ENCODE peak calls at places on chromosomes 3 and 15, in ten cellular contexts. U, P, O, K, Y, D, C, F, H and J are unnamed samples.

GRCh38 chr15:65212097-65212496 is 824 bp upstream of the CILP start:
- DNase-seq in K (no peak), U (no peak), P (no peak), Y (no peak), H (peak; percentile 49), C (no peak), O (no peak), D (no peak), F (no peak), J (peak; percentile 76)

GRCh38 chr3:58034738-58035511 is 26.7 kb downstream of the FLNB start:
- DNase-seq in Y (no peak), O (no peak), C (no peak), H (peak; percentile 60), F (no peak), K (no peak), D (no peak), P (no peak), U (no peak), J (peak; percentile 86)

GRCh38 chr3:42802876-42803799 is 1.2 kb downstream of the HIGD1A start:
- DNase-seq in D (peak; percentile 16), H (no peak), C (no peak), Y (no peak), K (no peak), F (peak; percentile 15), U (no peak), O (peak; percentile 28), P (no peak), J (no peak)

GRCh38 chr15:81229596-81229995 is 32.9 kb downstream of the IL16 start:
- DNase-seq in Y (no peak), F (peak; percentile 20), C (no peak), P (no peak), U (peak; percentile 25), O (no peak), D (no peak), K (no peak), H (no peak), J (no peak)

GRCh38 chr15:50112488-50113186 is 6.4 kb downstream of the ATP8B4 start:
- DNase-seq in O (no peak), U (no peak), D (no peak), H (no peak), K (no peak), Y (no peak), C (no peak), P (no peak), F (no peak), J (no peak)

GRCh38 chr3:10430805-10431204 is 74.6 kb downstream of the ATP2B2 start:
- DNase-seq in D (no peak), K (no peak), Y (no peak), F (no peak), P (no peak), C (no peak), U (no peak), O (no peak), H (no peak), J (no peak)

GRCh38 chr3:97575742-97576141 is 188.8 kb upstream of the ARL6 start:
- DNase-seq in U (no peak), D (no peak), Y (no peak), F (no peak), C (no peak), P (no peak), K (no peak), H (no peak), O (no peak), J (no peak)

GRCh38 chr3:183664913-183665381 is 29.5 kb downstream of the KLHL24 start:
- DNase-seq in K (no peak), O (peak; percentile 88), H (no peak), F (peak; percentile 89), Y (no peak), C (peak; percentile 80), P (no peak), D (no peak), U (no peak), J (no peak)

GRCh38 chr3:135918600-135918999 is 46.9 kb upstream of the PPP2R3A start:
- DNase-seq in H (no peak), F (peak; percentile 69), P (peak; percentile 24), K (no peak), D (no peak), C (no peak), O (peak; percentile 76), Y (no peak), U (no peak), J (no peak)

GRCh38 chr3:60497922-60498321 is 753.3 kb downstream of the FHIT start:
- DNase-seq in Y (no peak), U (no peak), F (peak; percentile 0), P (no peak), H (no peak), D (no peak), K (peak; percentile 7), C (no peak), O (no peak), J (no peak)

GRCh38 chr15:33402640-33403039 is 91.9 kb downstream of the RYR3 start:
- DNase-seq in K (no peak), D (no peak), C (no peak), O (no peak), F (no peak), H (no peak), P (no peak), U (no peak), Y (no peak), J (no peak)

GRCh38 chr3:46966811-46967210 is 9.7 kb downstream of the CCDC12 start:
- DNase-seq in P (no peak), U (no peak), H (peak; percentile 77), K (no peak), C (no peak), D (no peak), F (no peak), O (no peak), Y (no peak), J (no peak)
- TF ChIP-seq CTCF in P (no peak), U (no peak), H (peak; percentile 15), K (no peak), C (no peak), D (no peak), F (no peak), O (no peak), Y (no peak), J (no peak)

DNA sequence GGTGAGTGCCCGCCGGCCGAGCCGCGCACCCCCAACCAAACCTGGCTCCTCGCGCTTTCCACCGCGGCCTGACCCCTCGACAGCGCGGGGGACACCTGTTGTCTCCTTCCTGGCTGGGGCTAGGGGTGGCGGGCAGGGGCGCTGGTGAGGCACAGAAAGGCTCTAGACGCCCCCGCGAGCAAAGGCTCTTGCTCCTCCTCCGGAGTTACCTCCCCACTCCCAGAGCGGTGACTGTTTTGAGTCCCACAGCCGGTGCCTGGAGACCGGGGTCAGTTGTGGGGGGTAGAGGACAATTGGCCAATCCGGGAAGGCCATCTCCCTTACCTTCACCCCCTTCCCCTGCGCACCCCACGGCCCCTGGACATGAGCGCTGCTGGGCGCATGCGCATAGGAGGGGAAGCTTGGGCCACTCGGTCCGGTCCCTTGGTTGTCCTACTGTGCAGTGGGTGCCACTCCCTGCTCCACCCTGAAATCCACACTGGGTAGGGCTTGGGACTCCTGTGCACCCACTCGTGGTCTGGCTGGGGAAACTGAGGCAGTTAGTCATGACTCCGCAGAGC is 554 bp downstream of the CHST13 start:
- DNase-seq in K (no peak), C (no peak), U (no peak), F (no peak), D (no peak), H (no peak), Y (no peak), P (no peak), O (no peak), J (no peak)
- TF ChIP-seq CTCF in K (no peak), C (no peak), U (no peak), F (no peak), D (no peak), H (peak; percentile 30), Y (no peak), P (no peak), O (no peak), J (no peak)

GRCh38 chr3:14376348-14377043 is 25.9 kb upstream of the SLC6A6 start:
- DNase-seq in F (no peak), H (no peak), K (peak; percentile 47), C (no peak), Y (no peak), D (no peak), O (no peak), P (no peak), U (no peak), J (no peak)

GRCh38 chr3:14377044-14377837 is 25.2 kb upstream of the SLC6A6 start:
- DNase-seq in O (no peak), K (no peak), P (no peak), F (no peak), U (no peak), D (no peak), H (no peak), Y (no peak), C (no peak), J (no peak)

GRCh38 chr3:14373753-14374376 is 28.5 kb upstream of the SLC6A6 start:
- DNase-seq in C (no peak), U (no peak), Y (no peak), F (no peak), P (no peak), D (no peak), K (no peak), O (no peak), H (no peak), J (no peak)

GRCh38 chr3:14374444-14374883 is 27.9 kb upstream of the SLC6A6 start:
- DNase-seq in Y (peak; percentile 35), O (no peak), U (no peak), K (no peak), H (peak; percentile 48), F (no peak), C (no peak), D (no peak), P (no peak), J (no peak)

DNA sequence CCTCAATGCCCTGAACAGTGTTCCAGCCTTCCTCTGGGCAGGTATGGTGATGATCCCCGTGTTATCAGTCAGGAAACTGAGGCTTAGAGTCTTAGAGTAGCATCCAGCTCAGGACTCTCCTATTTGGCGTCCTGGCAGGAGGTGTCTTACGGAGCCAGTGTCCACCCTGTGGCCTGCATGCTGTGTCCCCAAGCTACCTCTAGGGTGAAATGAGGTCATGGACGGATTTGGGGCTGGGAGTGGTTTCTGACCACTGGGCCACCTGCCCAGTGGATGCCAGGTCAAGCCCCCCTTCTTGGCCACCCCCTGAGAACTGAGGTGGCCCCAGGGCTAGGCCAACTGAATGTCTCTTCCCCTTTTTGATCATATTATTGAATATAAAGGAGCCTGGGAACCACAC is 27.2 kb upstream of the SLC6A6 start:
- DNase-seq in O (no peak), D (no peak), Y (no peak), H (no peak), C (no peak), P (no peak), U (no peak), K (no peak), F (no peak), J (no peak)
- TF ChIP-seq CTCF in O (no peak), D (no peak), Y (no peak), H (no peak), C (no peak), P (no peak), U (no peak), K (peak; percentile 12), F (no peak), J (no peak)

DNA sequence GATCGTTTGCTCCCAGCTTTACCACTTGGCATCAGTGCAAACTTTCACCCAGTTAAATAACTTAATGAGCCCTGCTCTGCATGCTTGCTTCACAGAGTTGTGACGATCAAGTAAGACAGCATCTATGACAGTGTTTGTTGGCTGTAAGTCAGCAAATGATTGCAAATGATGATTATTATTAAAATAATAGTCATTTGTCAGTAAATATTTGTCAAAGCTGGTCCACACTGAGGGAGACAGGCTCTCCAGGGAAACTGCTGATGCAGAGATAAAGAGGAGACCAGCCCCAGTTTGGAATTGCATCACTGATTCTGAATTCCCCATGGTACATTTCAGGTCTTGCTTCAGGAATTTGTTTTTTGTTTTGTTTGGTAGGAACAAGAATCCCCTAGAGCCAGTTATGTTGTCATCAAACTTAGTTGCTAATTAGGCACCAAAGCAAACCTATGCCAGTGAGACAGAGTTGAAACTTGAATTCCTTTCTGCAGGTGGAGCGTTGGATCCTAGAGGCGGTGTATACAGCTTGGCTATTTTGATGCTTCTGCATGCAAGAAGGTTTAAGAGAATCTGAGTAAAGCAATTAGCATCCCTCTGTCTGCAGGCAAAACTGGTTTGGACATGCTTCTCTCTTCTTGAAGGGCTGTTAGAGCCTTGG is 338.7 kb upstream of the TPRG1 start:
- DNase-seq in U (no peak), K (no peak), P (no peak), C (no peak), H (no peak), D (no peak), O (peak; percentile 42), F (peak; percentile 46), Y (no peak), J (no peak)
- TF ChIP-seq CTCF in U (no peak), K (no peak), P (no peak), C (no peak), H (no peak), D (no peak), O (no peak), F (no peak), Y (no peak), J (no peak)